ENCODE peak calls at places on chromosomes 2 and 18, in four cellular contexts. C is CD8-positive, alpha-beta T cell; W is right lobe of liver; O is mammary epithelial cell. N is an unnamed sample. For H3K4me1, the result is how much of the 10 kb centered on the place peaks cover.

GRCh38 chr2:225429718-225430117 is 30.2 kb downstream of the NYAP2 start:
- DNase-seq in C (no peak), W (no peak), O (no peak), N (no peak)

GRCh38 chr2:152497481-152498052 is 162.6 kb downstream of the FMNL2 start:
- DNase-seq in C (no peak), W (no peak), O (peak), N (no peak)

GRCh38 chr2:32752205-32752604 is 124.4 kb downstream of the TTC27 start:
- DNase-seq in C (no peak), W (no peak), O (no peak), N (no peak)

GRCh38 chr2:147572622-147573021 is 272.2 kb upstream of the ACVR2A start:
- DNase-seq in C (no peak), W (no peak), O (peak), N (no peak)

GRCh38 chr2:231530099-231531085 is at the start of gene NMUR1:
- DNase-seq in C (peak), W (peak), O (no peak), N (peak)

GRCh38 chr2:109333414-109334194 is 204.6 kb downstream of the SH3RF3 start:
- DNase-seq in C (no peak), W (no peak), O (no peak), N (no peak)

GRCh38 chr2:209772316-209772715 is 684 bp downstream of the UNC80 start:
- DNase-seq in C (no peak), W (no peak), O (no peak), N (no peak)

GRCh38 chr2:159516241-159516758 is 100.0 kb downstream of the BAZ2B start:
- DNase-seq in C (peak), W (no peak), O (peak), N (no peak)

GRCh38 chr18:12571617-12572016 is 86.3 kb downstream of the SPIRE1 start:
- DNase-seq in C (no peak), W (no peak), O (no peak), N (no peak)

GRCh38 chr2:42047488-42048317 is at the start of gene PKDCC:
- DNase-seq in C (no peak), W (peak), O (peak), N (peak)

GRCh38 chr18:5370332-5370731 is 74.8 kb upstream of the ZBTB14 start:
- DNase-seq in C (no peak), W (no peak), O (no peak), N (no peak)

GRCh38 chr2:23767871-23768611 is 158.9 kb downstream of the ATAD2B start:
- DNase-seq in C (no peak), W (no peak), O (peak), N (no peak)

GRCh38 chr2:230666885-230667712 is 45.5 kb upstream of the CAB39 start:
- DNase-seq in C (no peak), W (no peak), O (peak), N (peak)

GRCh38 chr18:32319084-32319483 is 129.2 kb downstream of the MEP1B start:
- DNase-seq in C (no peak), W (no peak), O (no peak), N (no peak)

GRCh38 chr2:168541887-168542286 is 85.8 kb downstream of the CERS6 start:
- DNase-seq in C (no peak), W (no peak), O (no peak), N (no peak)

GRCh38 chr2:106857882-106858478 is 28.0 kb downstream of the ST6GAL2 start:
- DNase-seq in C (no peak), W (no peak), O (no peak), N (no peak)

GRCh38 chr2:134946073-134946472 is 27.5 kb downstream of the CCNT2 start:
- DNase-seq in C (no peak), W (no peak), O (no peak), N (no peak)
- H3K4me1 ChIP-seq in C (under half), W (under half), O (under half), N (under half)

GRCh38 chr2:43129254-43129653 is 97.2 kb downstream of the ZFP36L2 start:
- DNase-seq in C (no peak), W (no peak), O (no peak), N (no peak)

GRCh38 chr2:43126817-43127207 is 99.6 kb downstream of the ZFP36L2 start:
- DNase-seq in C (no peak), W (no peak), O (no peak), N (no peak)

GRCh38 chr2:43127208-43127940 is 99.0 kb downstream of the ZFP36L2 start:
- DNase-seq in C (peak), W (peak), O (no peak), N (peak)

GRCh38 chr2:43129676-43130547 is 96.5 kb downstream of the ZFP36L2 start:
- DNase-seq in C (peak), W (no peak), O (no peak), N (peak)

GRCh38 chr2:43127941-43128561 is 98.4 kb downstream of the ZFP36L2 start:
- DNase-seq in C (peak), W (no peak), O (no peak), N (no peak)
- H3K27ac ChIP-seq in C (peak), W (peak), O (no peak), N (no peak)

GRCh38 chr18:24658302-24658701 is 197.9 kb downstream of the HRH4 start:
- DNase-seq in C (no peak), W (no peak), O (no peak), N (no peak)

GRCh38 chr18:24657461-24657860 is 197.0 kb downstream of the HRH4 start:
- DNase-seq in C (no peak), W (no peak), O (no peak), N (no peak)

GRCh38 chr18:24663026-24663425 is 202.6 kb downstream of the HRH4 start:
- DNase-seq in C (no peak), W (no peak), O (no peak), N (no peak)

GRCh38 chr18:24656571-24656971 is 196.1 kb downstream of the HRH4 start:
- DNase-seq in C (no peak), W (no peak), O (peak), N (no peak)

DNA sequence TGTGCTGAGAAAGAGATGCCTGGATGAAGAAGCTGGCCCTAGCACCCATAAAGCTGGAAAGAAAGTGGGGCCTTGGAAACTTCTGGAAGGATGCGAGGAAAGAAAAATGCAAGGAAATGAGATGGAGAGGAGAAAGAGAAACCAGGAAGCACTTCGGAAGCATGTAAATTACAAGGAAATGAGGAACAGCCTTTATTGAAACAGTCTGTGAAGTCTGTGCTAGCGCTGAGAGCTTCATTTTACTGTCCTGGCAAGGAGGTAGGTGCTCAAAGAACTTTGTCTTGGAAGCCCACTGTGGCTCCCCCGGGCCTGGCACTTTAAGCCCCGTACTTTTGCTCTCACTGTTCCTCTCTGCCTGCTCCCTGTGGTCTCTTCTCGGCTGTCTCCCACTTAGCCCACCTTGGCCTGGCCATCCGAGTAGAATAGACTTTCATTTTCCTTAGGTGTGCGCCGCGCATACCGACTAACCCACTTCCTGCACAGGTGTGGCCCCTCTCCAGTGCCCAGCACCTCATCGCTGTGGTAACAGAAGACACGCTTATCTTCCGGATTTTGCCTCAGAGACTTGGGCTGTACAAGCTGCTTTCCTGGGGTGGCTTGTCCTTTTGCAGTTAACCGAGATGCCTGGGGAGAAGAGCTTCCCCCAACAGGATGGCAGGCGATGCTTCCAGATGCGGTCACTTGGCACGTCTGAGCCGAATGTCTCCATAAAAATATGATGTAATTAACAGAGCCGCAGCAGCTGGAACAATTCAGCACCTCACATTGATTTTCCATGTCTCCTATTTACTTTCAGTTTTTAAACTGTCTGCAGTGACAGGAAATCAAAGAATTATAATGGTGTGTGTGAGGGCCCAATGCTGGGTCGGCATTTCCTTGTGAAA is 199.6 kb downstream of the HRH4 start:
- DNase-seq in C (peak), W (no peak), O (peak), N (no peak)
- H3K4me3 ChIP-seq in C (peak), W (peak), O (no peak), N (peak)

GRCh38 chr2:48313036-48313877 is 216.7 kb upstream of the STON1 start:
- DNase-seq in C (peak), W (no peak), O (no peak), N (no peak)

GRCh38 chr2:48312126-48312525 is 217.8 kb upstream of the STON1 start:
- DNase-seq in C (no peak), W (no peak), O (peak), N (no peak)

GRCh38 chr2:48318118-48318517 is 211.8 kb upstream of the STON1 start:
- DNase-seq in C (no peak), W (no peak), O (no peak), N (no peak)

GRCh38 chr2:48316753-48317750 is 212.9 kb upstream of the STON1 start:
- DNase-seq in C (no peak), W (no peak), O (peak), N (no peak)

GRCh38 chr2:48315847-48316194 is 214.1 kb upstream of the STON1 start:
- DNase-seq in C (peak), W (peak), O (peak), N (no peak)
- H3K4me1 ChIP-seq in C (under half), W (under half), O (under half), N (under half)

GRCh38 chr2:127079358-127079920 is 27.5 kb downstream of the BIN1 start:
- DNase-seq in C (no peak), W (no peak), O (no peak), N (no peak)

GRCh38 chr2:127076924-127077323 is 30.0 kb downstream of the BIN1 start:
- DNase-seq in C (no peak), W (no peak), O (no peak), N (no peak)

GRCh38 chr2:127078028-127078427 is 28.9 kb downstream of the BIN1 start:
- DNase-seq in C (no peak), W (no peak), O (no peak), N (no peak)

GRCh38 chr2:127080226-127080940 is 26.6 kb downstream of the BIN1 start:
- DNase-seq in C (peak), W (no peak), O (no peak), N (no peak)

GRCh38 chr2:127078691-127079270 is 28.2 kb downstream of the BIN1 start:
- DNase-seq in C (peak), W (no peak), O (no peak), N (no peak)
- H3K27ac ChIP-seq in C (peak), W (no peak), O (no peak), N (no peak)

DNA sequence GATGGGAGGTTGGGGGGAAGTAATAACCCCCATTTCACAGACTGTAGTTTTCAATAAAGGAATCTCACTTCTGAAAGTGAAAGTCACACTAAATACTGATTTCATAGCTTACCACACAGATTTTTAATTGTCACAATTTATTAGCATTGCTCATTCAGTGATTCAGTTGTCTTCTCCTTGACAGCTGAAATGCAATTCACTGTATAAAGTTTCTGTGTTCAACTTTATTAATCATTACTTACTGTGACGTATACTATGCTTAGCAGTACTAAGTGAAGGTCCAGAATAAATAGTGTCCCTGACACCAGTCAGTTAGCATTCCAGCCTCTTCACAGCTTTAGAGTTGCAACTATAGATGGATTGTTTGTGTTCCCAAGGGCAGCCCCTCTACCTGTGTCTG is 324.1 kb upstream of the CRIM1 start:
- DNase-seq in C (no peak), W (no peak), O (no peak), N (no peak)
- H3K4me3 ChIP-seq in C (no peak), W (no peak), O (no peak), N (no peak)

GRCh38 chr2:241863021-241863954 is 4.6 kb upstream of the PDCD1 start:
- DNase-seq in C (peak), W (no peak), O (no peak), N (peak)

GRCh38 chr2:241864168-241864896 is 5.2 kb upstream of the RTP5 start:
- DNase-seq in C (no peak), W (no peak), O (no peak), N (no peak)

GRCh38 chr2:241865416-241865956 is 4.0 kb upstream of the RTP5 start:
- DNase-seq in C (peak), W (no peak), O (no peak), N (no peak)

GRCh38 chr2:241865957-241866858 is 3.3 kb upstream of the RTP5 start:
- DNase-seq in C (peak), W (no peak), O (no peak), N (peak)

GRCh38 chr2:241864897-241865213 is 4.7 kb upstream of the RTP5 start:
- DNase-seq in C (peak), W (no peak), O (no peak), N (no peak)
- H3K4me1 ChIP-seq in C (half or more), W (under half), O (under half), N (under half)

GRCh38 chr2:199467462-199467822 is 9.7 kb upstream of the SATB2 start:
- DNase-seq in C (no peak), W (no peak), O (no peak), N (no peak)
- H3K27ac ChIP-seq in C (no peak), W (no peak), O (no peak), N (no peak)

DNA sequence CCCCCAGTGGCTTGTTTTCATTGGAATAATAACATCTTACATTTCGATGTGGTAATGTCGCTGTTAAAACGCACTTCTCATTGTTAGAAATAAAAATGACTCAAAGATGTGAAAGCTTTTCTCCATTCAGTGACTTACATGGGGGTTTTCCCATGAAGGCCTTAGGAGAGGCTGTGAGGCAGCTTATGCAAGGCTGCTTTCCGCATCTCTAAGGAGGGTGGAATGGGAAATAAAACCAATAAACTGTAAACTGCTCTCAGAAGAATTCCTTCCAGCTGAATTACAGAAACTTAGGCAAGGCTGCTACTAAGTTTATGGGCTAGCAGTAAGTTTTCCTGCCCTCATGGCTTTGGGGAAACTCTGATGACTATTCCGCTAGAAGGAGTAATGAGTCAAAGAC is 97.6 kb upstream of the SMAD7 start:
- DNase-seq in C (no peak), W (no peak), O (peak), N (no peak)
- H3K4me3 ChIP-seq in C (no peak), W (no peak), O (no peak), N (no peak)

DNA sequence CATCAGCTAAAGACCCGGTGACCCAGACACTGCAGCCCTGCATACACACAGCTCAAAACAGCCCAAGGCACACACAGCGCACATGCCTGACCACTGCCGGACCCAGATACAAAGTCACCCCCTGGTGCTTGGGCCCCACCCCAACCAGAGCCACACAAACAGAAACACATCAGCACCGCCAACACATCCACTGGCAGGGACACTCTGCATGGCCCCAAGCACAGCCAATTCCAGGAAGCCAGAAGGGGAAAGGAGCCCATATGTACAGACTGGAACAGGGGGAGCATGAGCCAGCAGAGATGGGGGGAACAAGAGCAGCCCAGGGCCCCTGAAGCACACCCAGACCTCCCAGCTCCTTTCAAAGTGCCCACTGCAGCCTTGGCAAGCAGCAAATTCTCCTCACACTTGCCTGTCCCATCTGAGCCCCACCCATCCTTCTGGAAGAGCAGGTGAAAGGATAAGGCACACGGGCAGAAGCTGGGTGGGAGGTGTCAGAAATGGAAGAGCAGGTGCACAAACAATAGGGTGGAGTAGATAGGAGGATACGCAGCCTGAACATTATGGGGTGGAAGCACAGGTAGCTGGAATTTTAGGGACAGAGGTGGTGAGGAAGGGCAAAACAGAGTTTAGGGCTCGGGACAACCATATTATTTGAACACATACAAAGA is 69.3 kb downstream of the TNS1 start:
- DNase-seq in C (no peak), W (peak), O (no peak), N (peak)
- H3K4me1 ChIP-seq in C (under half), W (half or more), O (under half), N (half or more)

N was measured in kidney.